ENCODE peak calls at places on chromosomes 2 and 18, in six cellular contexts. U is fibroblast of pulmonary artery, A is astrocyte of the cerebellum, B is type B pancreatic cell, Z is endothelial cell, H is glutamatergic neuron. S is an unnamed sample.

GRCh38 chr18:46343940-46344372 is 239.8 kb downstream of the HAUS1 start:
- DNase-seq in H (peak), Z (peak), U (no peak), B (no peak), A (no peak), S (peak)

GRCh38 chr2:20470211-20470610 is 23.3 kb downstream of the RHOB start:
- DNase-seq in A (no peak), H (no peak), U (no peak), Z (no peak), B (no peak), S (no peak)

GRCh38 chr2:70978388-70979357 is at the start of gene ANKRD53:
- DNase-seq in A (no peak), U (peak), Z (peak), H (peak), B (peak), S (peak)

GRCh38 chr2:234335676-234336228 is 161.1 kb downstream of the ARL4C start:
- DNase-seq in Z (peak), U (peak), A (peak), B (no peak), H (peak), S (peak)

GRCh38 chr2:176997074-176997791 is 215.4 kb upstream of the HNRNPA3 start:
- DNase-seq in B (no peak), A (peak), H (no peak), Z (no peak), U (peak), S (peak)

GRCh38 chr18:49856531-49856930 is 43.2 kb upstream of the ACAA2 start:
- DNase-seq in H (no peak), B (no peak), U (no peak), Z (no peak), A (no peak), S (no peak)

GRCh38 chr2:15069149-15069548 is 436.6 kb downstream of the LRATD1 start:
- DNase-seq in B (no peak), H (no peak), A (no peak), U (no peak), Z (no peak), S (no peak)

GRCh38 chr2:232260075-232260474 is 118.5 kb upstream of the ALPP start:
- DNase-seq in U (peak), A (peak), B (no peak), H (no peak), Z (peak), S (peak)

GRCh38 chr2:196059491-196059960 is 9.1 kb downstream of the DNAH7 start:
- DNase-seq in A (peak), H (no peak), U (peak), B (no peak), Z (no peak), S (peak)

GRCh38 chr18:12010187-12010802 is 29.0 kb downstream of the IMPA2 start:
- DNase-seq in Z (no peak), A (no peak), U (no peak), H (no peak), B (no peak), S (no peak)

GRCh38 chr18:59372975-59373374 is 13.9 kb upstream of the LMAN1 start:
- DNase-seq in U (no peak), A (no peak), Z (no peak), B (no peak), H (no peak), S (no peak)

GRCh38 chr2:184041077-184041476 is 557.3 kb upstream of the ZNF804A start:
- DNase-seq in Z (no peak), H (no peak), A (no peak), U (peak), B (no peak), S (no peak)

GRCh38 chr2:156476516-156477206 is 40.5 kb downstream of the GPD2 start:
- DNase-seq in U (peak), Z (no peak), A (peak), H (no peak), B (no peak), S (peak)

GRCh38 chr2:31221549-31221948 is 4.2 kb upstream of the CAPN14 start:
- DNase-seq in Z (no peak), H (no peak), B (peak), U (no peak), A (no peak), S (no peak)

GRCh38 chr2:5020451-5020850 is 671.7 kb upstream of the SOX11 start:
- DNase-seq in U (no peak), B (no peak), H (peak), A (no peak), Z (no peak), S (no peak)

GRCh38 chr2:124264496-124265160 is 239.5 kb downstream of the CNTNAP5 start:
- DNase-seq in H (no peak), B (no peak), A (no peak), U (peak), Z (no peak), S (no peak)

GRCh38 chr2:187390891-187391290 is 57.2 kb downstream of the CALCRL start:
- DNase-seq in H (no peak), U (peak), A (no peak), B (no peak), Z (no peak), S (peak)

GRCh38 chr2:45809205-45809604 is 157.7 kb downstream of the PRKCE start:
- DNase-seq in U (no peak), H (no peak), Z (no peak), A (no peak), B (no peak), S (no peak)

GRCh38 chr2:45814528-45814927 is 163.1 kb downstream of the PRKCE start:
- DNase-seq in U (no peak), B (no peak), Z (no peak), A (no peak), H (no peak), S (no peak)

GRCh38 chr2:45813003-45813601 is 161.6 kb downstream of the PRKCE start:
- DNase-seq in A (no peak), B (no peak), Z (no peak), U (peak), H (peak), S (no peak)

GRCh38 chr2:45814951-45815621 is 163.6 kb downstream of the PRKCE start:
- DNase-seq in Z (no peak), U (no peak), B (no peak), A (no peak), H (no peak), S (no peak)

DNA sequence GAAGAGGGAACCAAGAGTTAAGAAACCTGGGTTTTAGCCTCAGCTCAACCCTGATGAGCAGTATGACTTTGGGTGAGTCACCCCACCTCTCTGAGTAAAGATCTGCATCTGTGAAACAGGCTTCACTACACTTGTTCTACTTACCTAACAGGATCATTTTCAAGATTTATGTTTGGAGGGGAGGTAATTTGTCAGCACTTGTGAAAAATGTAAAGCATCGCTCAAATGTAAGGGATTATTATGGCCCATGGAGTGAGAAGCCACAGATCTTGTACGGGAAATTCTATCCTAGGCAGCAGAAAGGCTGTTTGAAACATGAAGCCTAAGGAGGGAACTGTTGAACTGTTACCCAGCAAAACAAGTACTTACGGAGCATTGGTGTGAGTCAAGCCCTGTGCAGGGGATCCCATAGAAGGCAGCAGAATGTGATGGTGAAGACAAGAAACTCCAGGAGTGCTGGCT is 160.6 kb downstream of the PRKCE start:
- DNase-seq in Z (no peak), B (no peak), U (peak), H (no peak), A (no peak), S (peak)
- TF ChIP-seq CTCF in Z (no peak), B (no peak), U (no peak), H (no peak), A (no peak), S (no peak)

DNA sequence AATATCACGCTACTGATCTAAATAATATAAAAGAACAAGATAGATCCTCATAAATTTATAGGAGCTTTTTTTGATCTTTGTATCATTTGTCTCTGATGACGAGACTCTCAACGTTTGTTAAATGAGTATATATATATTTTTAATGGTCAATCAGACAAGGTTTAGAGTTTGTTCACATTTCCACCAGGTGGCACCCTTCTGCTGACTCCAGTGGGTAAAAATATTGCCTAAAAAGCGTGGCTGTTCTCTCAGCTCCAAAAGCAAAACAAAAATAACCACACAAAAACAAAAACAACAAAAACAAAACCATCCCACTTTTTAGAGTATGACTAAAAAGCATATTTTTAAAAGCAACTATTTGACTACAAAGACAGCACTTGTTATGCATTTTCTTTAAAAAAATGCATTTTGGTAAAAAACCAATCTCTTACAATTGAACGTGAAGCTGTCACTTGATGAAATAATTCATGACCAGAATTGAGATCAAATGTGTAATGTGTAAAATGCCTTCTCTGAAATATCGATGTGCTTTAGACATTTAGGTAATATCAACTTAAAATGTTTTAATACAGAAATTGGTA is 723.2 kb downstream of the DPP10 start:
- DNase-seq in Z (peak), U (peak), B (no peak), A (peak), H (no peak), S (peak)
- TF ChIP-seq CTCF in Z (peak), U (peak), B (peak), A (peak), H (peak), S (peak)

DNA sequence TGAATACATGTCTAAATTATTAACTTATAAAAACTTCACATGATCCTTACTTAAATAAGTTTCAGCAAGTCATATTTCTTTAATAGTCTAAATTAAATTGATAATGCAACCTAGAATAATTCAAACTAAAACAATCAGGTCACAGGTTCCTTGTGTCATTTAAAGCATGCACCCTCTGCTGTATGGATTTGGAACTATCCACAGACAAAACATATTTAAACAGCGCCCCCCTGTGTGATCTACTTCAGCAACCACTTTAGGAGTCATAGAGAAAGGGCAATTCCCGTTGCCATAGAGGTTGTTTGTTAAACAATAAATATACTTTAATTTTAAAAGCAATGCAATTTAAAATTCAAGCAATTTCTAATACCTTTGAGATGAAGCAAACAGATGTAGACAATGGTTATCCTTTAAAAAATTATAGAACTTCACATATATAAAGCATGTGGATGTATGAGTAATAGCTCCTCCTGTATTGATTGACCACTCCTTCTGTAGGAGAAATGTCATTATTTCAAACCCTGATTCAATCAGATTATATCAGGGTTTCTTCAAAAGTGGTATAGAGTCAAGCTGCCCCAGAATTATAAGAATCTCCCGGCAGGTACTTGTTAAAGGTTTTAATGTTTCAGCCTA is 21.2 kb downstream of the GRB14 start:
- DNase-seq in Z (peak), A (peak), B (no peak), H (peak), U (peak), S (peak)
- TF ChIP-seq CTCF in Z (peak), A (peak), B (peak), H (peak), U (peak), S (peak)

GRCh38 chr2:137677466-137677865 is 286.8 kb upstream of the HNMT start:
- DNase-seq in H (no peak), U (no peak), A (no peak), Z (no peak), B (no peak), S (peak)
- TF ChIP-seq CTCF in H (no peak), U (no peak), A (no peak), Z (no peak), B (peak), S (no peak)

DNA sequence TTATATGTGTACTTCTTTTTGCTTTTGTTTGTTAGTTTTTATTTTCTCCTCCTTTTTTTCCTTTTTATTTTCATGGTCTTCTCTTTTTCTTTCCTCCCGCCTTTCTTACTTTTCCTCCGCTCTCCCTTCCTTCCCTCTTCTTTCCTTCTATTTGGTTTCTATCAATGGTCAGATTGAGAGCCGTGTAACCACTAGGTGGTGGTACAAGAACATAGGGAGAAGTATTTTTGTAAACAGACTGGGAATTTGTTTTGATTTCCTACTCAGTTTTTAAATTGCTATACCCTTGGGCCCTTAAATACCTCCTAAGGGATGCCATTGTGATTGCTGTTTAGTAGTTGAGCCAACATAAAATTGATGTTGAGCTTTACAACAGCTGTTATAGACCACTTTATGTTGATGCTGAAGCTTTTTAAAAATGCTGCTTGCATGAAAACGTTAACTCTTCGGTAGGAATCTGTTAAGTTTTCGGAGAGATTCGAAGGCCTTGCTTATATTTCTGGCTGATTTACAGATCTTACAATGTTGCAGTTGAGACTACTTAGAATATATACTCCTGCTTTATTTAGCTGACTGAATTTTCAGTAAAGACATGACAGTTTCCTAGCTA is 124.2 kb downstream of the UBE2E3 start:
- DNase-seq in Z (peak), H (no peak), A (peak), B (no peak), U (peak), S (peak)
- TF ChIP-seq CTCF in Z (peak), H (peak), A (peak), B (peak), U (peak), S (peak)

GRCh38 chr18:23453657-23454011 is 547 bp downstream of the RIOK3 start:
- DNase-seq in B (no peak), H (no peak), Z (no peak), A (peak), U (peak), S (peak)
- TF ChIP-seq CTCF in B (no peak), H (no peak), Z (no peak), A (no peak), U (no peak), S (no peak)

GRCh38 chr2:16639431-16639830 is 26.2 kb downstream of the CYRIA start:
- DNase-seq in B (no peak), U (no peak), A (no peak), Z (no peak), H (no peak), S (no peak)
- TF ChIP-seq CTCF in B (no peak), U (no peak), A (no peak), Z (no peak), H (no peak), S (no peak)

GRCh38 chr2:79039944-79040343 is 14.4 kb downstream of the REG3G start:
- DNase-seq in A (no peak), B (no peak), H (no peak), Z (no peak), U (no peak), S (no peak)

DNA sequence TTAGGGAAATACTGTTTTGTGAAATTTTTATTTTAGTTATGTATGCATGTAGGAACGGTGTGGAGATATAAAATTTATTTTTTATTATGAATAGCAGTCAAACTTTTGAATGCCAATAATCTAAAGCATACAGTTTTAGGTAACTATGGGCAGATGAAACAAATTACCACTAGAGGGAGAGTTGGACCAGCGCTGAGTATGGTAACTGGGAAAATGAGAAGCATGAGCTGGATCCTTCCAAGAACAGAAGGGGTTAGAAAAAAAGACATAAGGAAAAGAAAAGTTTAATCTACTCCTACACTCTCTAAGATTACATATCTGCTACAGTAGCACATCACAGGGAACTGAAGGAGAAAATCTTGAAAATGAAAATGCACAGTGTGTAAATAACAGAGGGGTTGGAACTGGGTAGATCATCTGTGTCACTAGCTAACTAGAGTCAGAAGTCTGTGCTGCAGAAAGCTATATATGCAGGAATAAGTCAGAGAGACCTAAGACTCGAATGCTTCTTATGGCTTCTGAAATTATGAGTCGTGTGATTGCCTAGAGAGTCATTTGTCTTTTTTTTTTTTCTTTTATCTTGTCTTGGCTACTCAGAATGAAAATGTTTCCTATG is 15.6 kb downstream of the REG3G start:
- DNase-seq in Z (no peak), A (no peak), U (no peak), B (no peak), H (no peak), S (peak)
- TF ChIP-seq CTCF in Z (peak), A (peak), U (peak), B (peak), H (peak), S (peak)

S was measured in bronchial epithelial cell.